ENCODE peak calls at places on chromosomes 2 and 18, in seven cellular contexts. K, F, A, Z, M, Y and V are unnamed samples.

GRCh38 chr2:123769001-123769400 is 256.1 kb upstream of the CNTNAP5 start:
- DNase-seq in K (no peak), F (no peak), Z (no peak), M (no peak), Y (no peak), A (no peak), V (no peak)

GRCh38 chr2:110904410-110905148 is 172.2 kb downstream of the ACOXL start:
- DNase-seq in Y (no peak), K (no peak), F (no peak), A (no peak), Z (no peak), M (no peak), V (no peak)

GRCh38 chr2:111702119-111702808 is 181.7 kb downstream of the ANAPC1 start:
- DNase-seq in Z (no peak), K (no peak), Y (peak), A (no peak), F (peak), M (no peak), V (peak)

GRCh38 chr2:96638144-96639121 is at the start of gene KANSL3:
- DNase-seq in F (peak), K (peak), M (peak), Z (peak), Y (peak), A (peak), V (peak)

GRCh38 chr18:35641467-35641866 is 59.9 kb downstream of the GALNT1 start:
- DNase-seq in F (no peak), K (no peak), Y (no peak), A (no peak), Z (no peak), M (no peak), V (no peak)

GRCh38 chr2:35873921-35874320 is 481.7 kb upstream of the CRIM1 start:
- DNase-seq in K (no peak), F (no peak), Y (peak), Z (no peak), M (no peak), A (no peak), V (no peak)

GRCh38 chr18:53991805-53992204 is 232.7 kb downstream of the MBD2 start:
- DNase-seq in M (no peak), Z (no peak), A (no peak), F (no peak), Y (peak), K (no peak), V (no peak)

GRCh38 chr2:160816916-160817315 is 323.3 kb upstream of the RBMS1 start:
- DNase-seq in A (no peak), M (no peak), F (no peak), K (no peak), Y (peak), Z (no peak), V (no peak)

GRCh38 chr2:172962824-172963223 is 112.8 kb upstream of the MAP3K20 start:
- DNase-seq in K (no peak), Z (no peak), Y (peak), F (no peak), M (no peak), A (no peak), V (peak)

GRCh38 chr2:173126819-173127218 is 51.2 kb downstream of the MAP3K20 start:
- DNase-seq in F (no peak), Z (no peak), A (no peak), K (no peak), M (no peak), Y (no peak), V (peak)

GRCh38 chr2:195498839-195499490 is 158.1 kb upstream of the SLC39A10 start:
- DNase-seq in F (no peak), Z (no peak), A (no peak), Y (no peak), M (no peak), K (no peak), V (peak)

GRCh38 chr18:57901819-57902600 is 98.9 kb upstream of the ATP8B1 start:
- DNase-seq in K (no peak), F (no peak), M (no peak), Z (no peak), Y (peak), A (no peak), V (no peak)

GRCh38 chr2:171522057-171522803 is at the start of gene CYBRD1:
- DNase-seq in K (peak), Z (peak), F (peak), A (peak), M (peak), Y (peak), V (peak)

GRCh38 chr18:28175930-28176673 is 828 bp downstream of the CDH2 start:
- DNase-seq in K (no peak), Z (no peak), M (peak), Y (peak), A (peak), F (no peak), V (peak)

GRCh38 chr2:12236136-12236834 is 480.5 kb upstream of the TRIB2 start:
- DNase-seq in K (no peak), M (no peak), F (no peak), A (no peak), Z (no peak), Y (no peak), V (no peak)

GRCh38 chr18:23213200-23213599 is 77.9 kb downstream of the CABLES1 start:
- DNase-seq in Z (no peak), A (no peak), M (no peak), Y (peak), K (no peak), F (no peak), V (no peak)

GRCh38 chr2:168577885-168578284 is 121.8 kb downstream of the CERS6 start:
- DNase-seq in A (no peak), M (no peak), K (no peak), F (no peak), Y (no peak), Z (no peak), V (peak)

GRCh38 chr18:42446195-42446594 is 491.2 kb downstream of the PIK3C3 start:
- DNase-seq in A (no peak), Z (no peak), M (no peak), K (no peak), Y (peak), F (no peak), V (no peak)

GRCh38 chr2:113700186-113700841 is 56.1 kb downstream of the SLC35F5 start:
- DNase-seq in M (no peak), Y (no peak), K (no peak), Z (no peak), A (peak), F (no peak), V (no peak)

GRCh38 chr2:174683392-174683759 is 80.9 kb downstream of the CHRNA1 start:
- DNase-seq in Y (no peak), K (peak), F (no peak), M (no peak), A (no peak), Z (no peak), V (peak)

GRCh38 chr2:56334622-56335021 is 150.8 kb downstream of the CCDC85A start:
- DNase-seq in Z (no peak), F (no peak), A (no peak), K (no peak), M (no peak), Y (no peak), V (no peak)

GRCh38 chr18:30160124-30160523 is 882.4 kb downstream of the DSC3 start:
- DNase-seq in A (no peak), K (no peak), Y (no peak), F (no peak), M (no peak), Z (no peak), V (no peak)

GRCh38 chr2:218585541-218585940 is 16.9 kb downstream of the CNOT9 start:
- DNase-seq in A (no peak), F (no peak), Y (no peak), K (no peak), Z (no peak), M (no peak), V (no peak)

GRCh38 chr2:197929008-197929885 is 124.9 kb downstream of the PLCL1 start:
- DNase-seq in Y (no peak), A (no peak), Z (no peak), F (no peak), K (no peak), M (no peak), V (no peak)

GRCh38 chr2:79040967-79041582 is 15.6 kb downstream of the REG3G start:
- DNase-seq in K (no peak), M (no peak), Y (no peak), A (no peak), F (no peak), Z (no peak), V (no peak)

GRCh38 chr18:69686861-69687260 is 260.8 kb downstream of the CD226 start:
- DNase-seq in F (no peak), K (no peak), M (no peak), A (no peak), Z (no peak), Y (no peak), V (no peak)

GRCh38 chr2:95024960-95025405 is 525 bp upstream of the MAL start:
- DNase-seq in F (no peak), K (no peak), Z (no peak), A (no peak), Y (no peak), M (no peak), V (no peak)

GRCh38 chr2:19354417-19355022 is 3.9 kb downstream of the OSR1 start:
- DNase-seq in F (no peak), Y (no peak), K (no peak), Z (no peak), M (no peak), A (no peak), V (no peak)

GRCh38 chr2:200156140-200156858 is 150.2 kb upstream of the SPATS2L start:
- DNase-seq in K (peak), M (no peak), F (no peak), A (no peak), Z (no peak), Y (peak), V (peak)

GRCh38 chr18:434410-434809 is 66.1 kb downstream of the COLEC12 start:
- DNase-seq in M (no peak), F (no peak), A (no peak), Z (no peak), K (no peak), Y (no peak), V (no peak)

GRCh38 chr2:163607630-163608029 is 128.2 kb downstream of the FIGN start:
- DNase-seq in A (no peak), Y (no peak), Z (no peak), F (no peak), M (no peak), K (no peak), V (no peak)

GRCh38 chr2:8574196-8575010 is 107.5 kb upstream of the ID2 start:
- DNase-seq in M (peak), Y (peak), F (peak), K (peak), Z (peak), A (no peak), V (no peak)

GRCh38 chr2:113237604-113238003 is 41.1 kb downstream of the PAX8 start:
- DNase-seq in F (no peak), A (no peak), Z (no peak), Y (no peak), K (no peak), M (no peak), V (no peak)

GRCh38 chr18:13614701-13615288 is 111.6 kb downstream of the FAM210A start:
- DNase-seq in M (no peak), K (no peak), F (no peak), A (no peak), Z (no peak), Y (no peak), V (no peak)

GRCh38 chr2:147133273-147133901 is 711.4 kb upstream of the ACVR2A start:
- DNase-seq in Z (no peak), Y (no peak), F (no peak), A (no peak), K (no peak), M (no peak), V (no peak)

GRCh38 chr2:217326238-217327022 is 466.6 kb upstream of the TNP1 start:
- DNase-seq in Y (peak), Z (no peak), K (no peak), M (no peak), F (no peak), A (no peak), V (no peak)

GRCh38 chr2:104872866-104873688 is 19.2 kb downstream of the POU3F3 start:
- DNase-seq in M (peak), Y (peak), A (peak), F (no peak), Z (no peak), K (no peak), V (peak)
- TF ChIP-seq CTCF in M (peak), Y (peak), A (peak), F (peak), Z (no peak), K (no peak), V (peak)

GRCh38 chr18:46281185-46282176 is 177.3 kb downstream of the HAUS1 start:
- DNase-seq in Y (peak), A (peak), M (peak), F (peak), Z (peak), K (no peak), V (peak)
- TF ChIP-seq CTCF in Y (peak), A (peak), M (peak), F (peak), Z (peak), K (peak), V (peak)

GRCh38 chr18:49733321-49733720 is 80.0 kb downstream of the ACAA2 start:
- DNase-seq in Y (no peak), A (no peak), K (no peak), M (no peak), Z (no peak), F (no peak), V (peak)

GRCh38 chr18:49730951-49731391 is 82.4 kb downstream of the ACAA2 start:
- DNase-seq in A (no peak), Y (no peak), F (no peak), Z (no peak), M (no peak), K (no peak), V (no peak)

GRCh38 chr18:49733896-49734585 is 79.3 kb downstream of the ACAA2 start:
- DNase-seq in Z (no peak), K (no peak), A (no peak), Y (no peak), F (no peak), M (no peak), V (no peak)

GRCh38 chr18:49731421-49731841 is 81.9 kb downstream of the ACAA2 start:
- DNase-seq in K (no peak), Y (no peak), A (no peak), Z (no peak), M (no peak), F (no peak), V (no peak)

DNA sequence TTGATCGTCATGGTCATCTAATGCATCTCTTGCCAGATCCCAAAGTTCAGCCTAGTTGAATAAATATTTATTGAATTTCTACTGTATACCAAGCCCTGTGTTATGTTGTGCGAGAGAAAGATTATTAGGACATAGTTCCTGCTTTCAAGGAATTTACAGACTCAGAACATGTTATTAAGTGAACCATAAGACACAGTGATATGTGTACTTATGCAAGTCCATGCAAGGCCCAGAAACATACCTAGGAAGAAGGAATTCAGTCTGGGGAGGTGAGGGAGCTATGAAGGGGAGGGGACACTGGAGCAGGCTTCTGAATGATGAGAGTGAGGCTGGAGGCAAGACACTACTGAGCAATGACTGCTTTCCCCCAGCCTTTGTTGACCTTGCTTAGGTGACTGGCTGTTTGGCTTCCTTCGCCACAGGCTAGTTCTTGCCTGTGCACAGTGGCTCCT is 81.4 kb downstream of the ACAA2 start:
- DNase-seq in Y (no peak), A (no peak), M (no peak), K (no peak), Z (no peak), F (no peak), V (no peak)
- TF ChIP-seq CTCF in Y (no peak), A (no peak), M (no peak), K (no peak), Z (no peak), F (no peak), V (no peak)

DNA sequence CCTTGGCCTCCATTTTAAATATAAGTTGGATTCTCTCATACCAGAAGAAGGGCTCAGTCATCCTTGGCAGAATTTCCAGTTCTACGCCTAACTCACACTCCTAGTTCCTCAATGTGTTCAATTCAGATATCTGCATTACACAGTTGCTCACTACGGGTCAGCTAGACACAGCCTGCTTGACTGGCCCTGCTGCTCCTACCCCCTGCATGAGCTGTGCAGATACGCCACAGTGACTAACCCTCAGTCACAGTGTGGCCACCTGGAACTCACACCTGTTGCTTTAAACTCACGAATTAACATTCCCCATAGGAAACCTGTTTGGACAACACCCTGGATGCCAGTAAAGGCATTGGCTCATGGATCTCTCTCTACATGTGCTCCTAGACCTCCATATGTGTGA is 429.6 kb downstream of the NCKAP5 start:
- DNase-seq in M (no peak), A (no peak), Z (no peak), F (no peak), K (no peak), Y (no peak), V (no peak)
- TF ChIP-seq CTCF in M (no peak), A (no peak), Z (no peak), F (no peak), K (no peak), Y (no peak), V (no peak)

DNA sequence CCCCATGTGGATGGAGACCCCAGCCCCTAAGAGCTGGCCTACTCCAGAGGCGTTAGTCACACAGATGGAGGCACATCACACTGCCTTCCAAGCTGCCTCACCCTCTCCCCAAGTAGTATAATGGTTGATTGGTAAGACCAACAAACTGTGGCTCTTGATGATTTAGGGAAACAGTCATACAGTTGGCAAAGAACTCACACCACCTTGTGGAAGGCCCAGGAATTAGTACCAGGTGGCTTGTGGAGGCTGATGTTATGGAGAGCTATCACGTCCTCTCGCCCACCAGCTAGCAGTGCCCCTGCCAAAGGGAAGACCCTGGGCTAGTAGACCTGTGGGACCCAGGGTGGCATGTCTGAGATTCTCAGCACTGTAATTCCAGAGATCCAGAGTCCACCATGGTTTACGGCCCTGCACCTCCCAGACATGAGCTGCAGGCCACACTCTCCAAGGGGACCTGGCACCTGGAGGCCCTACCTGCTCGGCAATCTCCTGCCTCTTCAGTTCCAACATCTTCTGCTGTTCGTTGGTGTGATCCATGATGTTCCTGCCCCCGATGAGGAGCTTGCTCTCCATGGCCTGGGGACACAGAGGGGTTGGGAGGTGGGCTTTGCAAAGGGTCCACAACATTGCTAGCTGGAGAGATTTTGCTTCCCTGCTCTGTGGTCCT is 26.3 kb downstream of the KIF3C start:
- DNase-seq in A (no peak), Y (peak), M (no peak), Z (no peak), K (no peak), F (no peak), V (no peak)
- TF ChIP-seq CTCF in A (peak), Y (no peak), M (no peak), Z (no peak), K (no peak), F (no peak), V (peak)

GRCh38 chr2:207624170-207625013 is 802 bp downstream of the METTL21A start:
- DNase-seq in Z (peak), F (peak), K (peak), Y (peak), A (peak), M (peak), V (peak)

GRCh38 chr2:207621640-207622039 is 3.6 kb downstream of the METTL21A start:
- DNase-seq in Z (no peak), F (no peak), Y (no peak), K (no peak), A (no peak), M (no peak), V (no peak)

GRCh38 chr2:207630491-207630890 is 5.3 kb upstream of the METTL21A start:
- DNase-seq in Z (no peak), K (no peak), F (no peak), Y (no peak), A (no peak), M (no peak), V (no peak)

GRCh38 chr2:207629553-207629952 is 4.4 kb upstream of the METTL21A start:
- DNase-seq in Y (no peak), F (no peak), A (no peak), K (no peak), M (no peak), Z (no peak), V (no peak)

GRCh38 chr2:207625014-207625755 is at the start of gene METTL21A:
- DNase-seq in K (peak), M (peak), Z (peak), A (peak), F (peak), Y (peak), V (peak)
- TF ChIP-seq CTCF in K (peak), M (no peak), Z (no peak), A (peak), F (peak), Y (peak), V (peak)

GRCh38 chr2:21318263-21318662 is 194.5 kb downstream of the TDRD15 start:
- DNase-seq in K (no peak), M (no peak), Z (no peak), F (no peak), A (no peak), Y (no peak), V (no peak)

GRCh38 chr2:21317131-21317530 is 193.4 kb downstream of the TDRD15 start:
- DNase-seq in F (no peak), K (peak), Y (peak), M (peak), Z (no peak), A (peak), V (no peak)
- TF ChIP-seq CTCF in F (peak), K (peak), Y (peak), M (peak), Z (peak), A (peak), V (peak)